ENCODE peak calls at places on chromosomes 16 and 17, in eight cellular contexts. Q is GM12878, W is transverse colon, C is A549, T is prostate gland, P is heart left ventricle, Y is Peyer's patch, H is sigmoid colon. X is an unnamed sample.

GRCh38 chr16:50683689-50684374 is 2.7 kb upstream of the SNX20 start:
- DNase-seq in Q (peak), W (peak), C (no peak), T (no peak), P (no peak), Y (no peak), H (no peak), X (peak)

GRCh38 chr16:12903325-12904040 is 2.1 kb downstream of the SHISA9 start:
- DNase-seq in Q (no peak), W (no peak), C (no peak), T (no peak), P (no peak), Y (no peak), H (no peak), X (no peak)

GRCh38 chr16:71966932-71967331 is 33.3 kb downstream of the PKD1L3 start:
- DNase-seq in Q (no peak), W (no peak), C (no peak), T (peak), P (no peak), Y (no peak), H (no peak), X (no peak)

GRCh38 chr17:31629696-31630470 is 229.2 kb downstream of the COPRS start:
- DNase-seq in Q (no peak), W (no peak), C (no peak), T (no peak), P (no peak), Y (no peak), H (no peak), X (no peak)

GRCh38 chr17:27956601-27957445 is 63.7 kb upstream of the LYRM9 start:
- DNase-seq in Q (no peak), W (no peak), C (no peak), T (no peak), P (no peak), Y (no peak), H (no peak), X (no peak)

GRCh38 chr16:68884867-68885266 is 41.5 kb downstream of the TANGO6 start:
- DNase-seq in Q (no peak), W (no peak), C (no peak), T (no peak), P (no peak), Y (no peak), H (no peak), X (no peak)

GRCh38 chr16:76970745-76971099 is 220.3 kb upstream of the MON1B start:
- DNase-seq in Q (no peak), W (no peak), C (peak), T (no peak), P (no peak), Y (no peak), H (no peak), X (no peak)

GRCh38 chr16:75265911-75266701 is 14.7 kb upstream of the BCAR1 start:
- DNase-seq in Q (no peak), W (peak), C (peak), T (peak), P (peak), Y (peak), H (peak), X (peak)

GRCh38 chr16:28984091-28984490 is 761 bp upstream of the LAT start:
- DNase-seq in Q (no peak), W (no peak), C (no peak), T (no peak), P (no peak), Y (no peak), H (no peak), X (no peak)

GRCh38 chr17:37294888-37295287 is 80.9 kb upstream of the C17orf78 start:
- DNase-seq in Q (no peak), W (no peak), C (no peak), T (no peak), P (no peak), Y (no peak), H (no peak), X (no peak)

GRCh38 chr16:59148756-59149155 is 414.6 kb upstream of the GOT2 start:
- DNase-seq in Q (no peak), W (no peak), C (no peak), T (no peak), P (no peak), Y (no peak), H (no peak), X (no peak)

GRCh38 chr17:17681744-17682292 is 560 bp downstream of the RAI1 start:
- DNase-seq in Q (no peak), W (peak), C (peak), T (peak), P (peak), Y (peak), H (peak), X (no peak)

GRCh38 chr16:46828943-46829342 is 2.0 kb downstream of the C16orf87 start:
- DNase-seq in Q (no peak), W (no peak), C (no peak), T (no peak), P (no peak), Y (no peak), H (no peak), X (no peak)

GRCh38 chr16:80804061-80804450 is 342 bp downstream of the CDYL2 start:
- DNase-seq in Q (no peak), W (peak), C (peak), T (peak), P (peak), Y (peak), H (no peak), X (no peak)

DNA sequence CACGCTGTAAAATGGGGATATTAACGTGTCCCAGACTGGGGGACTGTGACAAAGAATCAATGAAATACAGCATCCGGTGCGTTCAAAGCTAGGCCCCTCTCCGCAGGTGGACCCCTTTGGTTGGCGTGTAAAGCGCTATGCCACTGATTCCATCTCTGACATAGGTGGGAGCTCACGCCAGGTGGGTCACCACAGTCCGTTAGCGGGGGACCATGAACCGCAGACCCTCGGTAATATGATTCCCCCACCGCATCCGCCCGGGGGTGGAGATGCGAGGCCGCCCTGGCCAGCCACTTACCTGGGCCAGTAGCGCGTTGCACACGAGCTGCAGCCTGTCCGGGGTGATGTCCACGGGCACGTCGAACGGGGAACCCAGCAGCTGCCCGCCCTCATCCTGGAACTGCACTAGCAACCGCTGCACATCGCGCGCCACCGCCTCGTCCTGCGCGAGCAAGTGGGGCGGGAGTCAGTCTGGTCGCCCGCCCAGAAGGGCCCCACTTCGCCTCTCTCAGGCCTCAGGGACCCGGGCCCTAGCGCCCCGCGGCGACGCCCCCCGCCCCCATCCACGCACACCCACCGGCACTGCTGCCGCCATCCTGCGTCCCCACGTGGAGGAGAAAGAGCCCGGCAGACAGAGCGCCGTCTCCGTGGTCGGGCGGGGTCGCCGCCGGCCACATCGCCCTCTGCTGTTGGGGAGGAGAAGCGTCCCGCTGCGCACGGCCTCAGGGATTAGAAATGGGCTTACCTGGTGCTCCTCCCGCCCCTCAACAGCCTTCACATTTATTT is at the start of gene NLE1:
- DNase-seq in Q (peak), W (peak), C (peak), T (peak), P (peak), Y (peak), H (peak), X (peak)
- TF ChIP-seq POLR2A in Q (peak), W (peak), C (peak), T (no peak), P (no peak), Y (no peak), H (no peak), X (no peak)

DNA sequence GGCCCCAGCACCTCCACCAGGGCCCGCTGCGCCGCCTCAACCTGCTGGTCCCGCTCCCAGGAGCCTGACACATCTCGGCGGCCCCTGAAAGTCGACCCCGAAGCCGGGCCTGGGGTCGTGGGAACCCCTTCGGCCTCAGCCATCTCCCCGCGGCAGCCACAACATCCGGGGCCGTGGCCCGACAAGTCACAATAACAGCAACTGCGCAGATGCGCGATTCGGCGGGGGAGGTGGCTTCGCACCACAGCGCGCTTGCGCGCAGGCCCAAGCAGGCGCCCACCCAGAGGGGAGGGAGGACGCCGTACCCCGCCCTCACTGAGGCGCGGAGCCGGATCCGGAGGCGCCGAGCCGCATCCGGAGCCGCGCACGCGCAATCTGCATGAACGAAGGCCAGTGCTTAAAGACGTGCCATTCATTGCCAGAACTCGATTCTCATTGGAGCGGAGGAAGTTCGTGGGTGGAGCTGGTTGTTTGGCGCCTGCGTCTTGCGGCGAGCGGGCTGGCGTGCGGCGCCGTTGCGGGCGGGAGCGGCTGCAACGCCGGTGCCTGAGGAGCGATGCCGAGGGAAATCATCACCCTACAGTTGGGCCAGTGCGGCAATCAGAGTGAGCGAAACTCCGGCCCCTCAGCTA is at the start of the genes RETREG3 and TUBG1:
- DNase-seq in Q (peak), W (peak), C (peak), T (peak), P (peak), Y (peak), H (peak), X (peak)
- TF ChIP-seq POLR2A in Q (peak), W (peak), C (peak), T (peak), P (peak), Y (peak), H (peak), X (no peak)

DNA sequence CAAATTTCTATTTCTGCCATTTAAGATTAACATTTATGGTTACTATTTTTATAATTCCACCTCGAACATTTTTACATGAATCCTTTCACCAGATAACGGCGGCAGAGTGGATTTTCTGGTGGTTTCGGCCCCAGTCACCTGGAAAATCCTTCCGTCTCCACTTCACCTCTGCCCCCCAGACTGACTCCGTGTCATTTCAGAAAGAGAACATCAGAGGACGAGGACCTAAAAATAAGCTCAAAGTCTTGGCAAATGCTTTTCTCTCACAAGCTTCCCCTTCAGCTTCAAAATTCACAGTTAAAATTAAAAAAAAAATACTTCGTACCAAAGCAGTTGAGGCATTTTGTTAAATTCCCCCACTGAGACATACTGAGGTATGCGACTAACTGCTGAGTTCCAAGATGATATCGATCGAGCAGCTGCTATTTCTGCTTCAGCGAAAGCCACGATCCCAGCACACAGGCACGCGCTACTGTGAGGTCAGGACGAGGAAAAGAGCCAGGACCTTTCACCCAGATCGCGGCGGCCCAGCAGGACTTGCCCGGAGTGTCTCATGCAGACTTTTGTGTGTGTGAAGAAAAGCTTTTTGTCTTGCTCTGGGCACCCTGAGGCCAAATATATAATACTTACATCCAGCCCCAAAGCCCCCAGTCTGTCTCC is 36.8 kb downstream of the ASPA start:
- DNase-seq in Q (no peak), W (peak), C (no peak), T (no peak), P (peak), Y (no peak), H (peak), X (peak)
- TF ChIP-seq POLR2A in Q (no peak), W (no peak), C (no peak), T (no peak), P (no peak), Y (no peak), H (no peak), X (no peak)

DNA sequence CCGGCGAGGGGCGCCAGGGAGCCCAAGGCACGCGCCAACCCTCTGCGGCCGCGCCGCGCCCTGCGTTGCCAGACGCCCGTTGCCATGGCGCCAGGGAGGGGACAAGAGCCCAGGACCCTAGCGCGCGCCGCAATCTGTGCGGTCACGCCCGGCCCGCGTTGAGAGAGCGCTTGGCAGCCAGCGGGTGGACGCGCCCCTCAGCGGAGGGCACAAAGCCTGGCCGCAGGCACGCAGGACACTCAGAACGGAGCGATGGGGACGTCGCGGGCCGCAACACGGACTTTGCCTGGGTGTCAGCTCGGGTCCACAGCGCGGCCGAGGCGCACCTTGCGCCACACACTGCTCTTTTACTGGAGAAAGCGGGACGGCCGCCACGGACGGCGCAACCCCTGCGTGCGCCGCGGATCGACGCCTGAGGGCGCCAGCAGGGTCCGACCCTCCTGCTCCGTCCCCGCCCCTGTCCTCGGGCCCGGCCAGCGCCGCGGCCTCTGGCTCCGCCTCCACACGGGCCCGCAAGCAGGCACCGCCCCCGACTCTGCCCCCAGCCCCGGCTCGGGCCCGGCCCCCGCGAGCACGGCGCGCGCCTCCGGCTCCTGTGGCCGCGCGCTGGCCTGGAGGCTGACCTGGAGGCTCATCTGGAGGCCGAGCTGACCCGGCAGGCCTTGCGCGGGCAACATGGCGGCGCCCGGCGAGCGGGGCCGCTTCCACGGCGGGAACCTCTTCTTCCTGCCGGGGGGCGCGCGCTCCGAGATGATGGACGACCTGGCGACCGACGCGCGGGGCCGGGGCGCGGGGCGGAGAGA is at the start of gene GFER:
- DNase-seq in Q (peak), W (peak), C (peak), T (peak), P (peak), Y (peak), H (peak), X (peak)
- TF ChIP-seq POLR2A in Q (peak), W (peak), C (peak), T (no peak), P (no peak), Y (peak), H (no peak), X (no peak)

GRCh38 chr17:81402530-81402941 is 7.3 kb downstream of the BAHCC1 start:
- DNase-seq in Q (no peak), W (no peak), C (no peak), T (no peak), P (no peak), Y (no peak), H (no peak), X (no peak)

GRCh38 chr17:81400939-81401726 is 5.9 kb downstream of the BAHCC1 start:
- DNase-seq in Q (no peak), W (no peak), C (no peak), T (no peak), P (no peak), Y (no peak), H (no peak), X (no peak)

GRCh38 chr17:81400154-81400938 is 5.1 kb downstream of the BAHCC1 start:
- DNase-seq in Q (no peak), W (no peak), C (peak), T (no peak), P (no peak), Y (peak), H (no peak), X (peak)

GRCh38 chr17:81403040-81403467 is 7.8 kb downstream of the BAHCC1 start:
- DNase-seq in Q (no peak), W (no peak), C (no peak), T (no peak), P (no peak), Y (no peak), H (no peak), X (no peak)

DNA sequence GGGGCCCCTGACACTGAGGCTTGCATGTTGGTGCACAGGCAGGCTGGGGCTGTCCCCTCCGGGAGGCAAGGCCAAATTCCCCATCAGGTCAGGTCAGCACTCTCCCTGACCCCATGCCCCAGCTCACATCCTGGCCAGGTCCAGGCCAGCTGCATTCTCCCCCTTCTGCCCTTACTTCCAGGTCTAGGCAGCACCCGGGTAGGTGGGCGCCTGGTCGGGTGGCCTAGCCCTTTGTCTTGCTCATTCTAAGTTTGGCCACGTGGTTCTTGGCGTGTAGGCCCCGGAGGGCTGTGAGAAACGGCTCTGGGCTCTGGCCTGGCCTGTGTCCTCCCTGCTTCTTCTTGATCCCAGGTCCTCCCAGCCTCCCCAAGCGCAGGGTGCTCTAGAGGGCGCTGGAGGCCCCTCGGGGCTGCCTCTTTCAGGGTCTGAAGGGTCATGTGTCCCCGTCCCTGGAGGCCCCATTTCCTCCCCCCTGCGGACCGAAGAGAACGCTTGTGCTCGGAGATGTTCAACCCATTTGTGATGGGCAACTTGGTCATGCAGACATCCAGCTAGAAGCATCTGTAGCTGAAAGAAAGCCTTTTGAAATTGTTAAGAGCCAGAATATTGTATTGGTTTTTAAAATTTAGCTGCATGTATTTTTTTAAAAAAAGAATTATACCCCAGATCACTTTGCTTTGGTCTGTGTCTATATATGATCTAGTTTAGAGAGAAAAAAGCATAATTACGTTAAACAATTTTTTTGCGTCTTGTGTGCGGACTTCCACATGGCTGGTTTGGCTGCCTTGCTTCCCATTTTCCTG is 6.7 kb downstream of the BAHCC1 start:
- DNase-seq in Q (no peak), W (peak), C (peak), T (no peak), P (no peak), Y (peak), H (no peak), X (no peak)
- TF ChIP-seq POLR2A in Q (no peak), W (no peak), C (no peak), T (no peak), P (no peak), Y (no peak), H (no peak), X (no peak)

GRCh38 chr17:47823519-47823918 is 1.9 kb upstream of the OSBPL7 start:
- DNase-seq in Q (no peak), W (no peak), C (no peak), T (no peak), P (no peak), Y (no peak), H (no peak), X (no peak)

GRCh38 chr17:47822785-47823184 is 1.2 kb upstream of the OSBPL7 start:
- DNase-seq in Q (no peak), W (no peak), C (no peak), T (no peak), P (no peak), Y (no peak), H (no peak), X (no peak)

GRCh38 chr17:47821031-47821423 is 567 bp downstream of the OSBPL7 start:
- DNase-seq in Q (no peak), W (no peak), C (no peak), T (no peak), P (no peak), Y (no peak), H (no peak), X (no peak)

GRCh38 chr17:47820023-47820789 is 1.4 kb downstream of the OSBPL7 start:
- DNase-seq in Q (no peak), W (peak), C (peak), T (no peak), P (no peak), Y (peak), H (no peak), X (peak)

DNA sequence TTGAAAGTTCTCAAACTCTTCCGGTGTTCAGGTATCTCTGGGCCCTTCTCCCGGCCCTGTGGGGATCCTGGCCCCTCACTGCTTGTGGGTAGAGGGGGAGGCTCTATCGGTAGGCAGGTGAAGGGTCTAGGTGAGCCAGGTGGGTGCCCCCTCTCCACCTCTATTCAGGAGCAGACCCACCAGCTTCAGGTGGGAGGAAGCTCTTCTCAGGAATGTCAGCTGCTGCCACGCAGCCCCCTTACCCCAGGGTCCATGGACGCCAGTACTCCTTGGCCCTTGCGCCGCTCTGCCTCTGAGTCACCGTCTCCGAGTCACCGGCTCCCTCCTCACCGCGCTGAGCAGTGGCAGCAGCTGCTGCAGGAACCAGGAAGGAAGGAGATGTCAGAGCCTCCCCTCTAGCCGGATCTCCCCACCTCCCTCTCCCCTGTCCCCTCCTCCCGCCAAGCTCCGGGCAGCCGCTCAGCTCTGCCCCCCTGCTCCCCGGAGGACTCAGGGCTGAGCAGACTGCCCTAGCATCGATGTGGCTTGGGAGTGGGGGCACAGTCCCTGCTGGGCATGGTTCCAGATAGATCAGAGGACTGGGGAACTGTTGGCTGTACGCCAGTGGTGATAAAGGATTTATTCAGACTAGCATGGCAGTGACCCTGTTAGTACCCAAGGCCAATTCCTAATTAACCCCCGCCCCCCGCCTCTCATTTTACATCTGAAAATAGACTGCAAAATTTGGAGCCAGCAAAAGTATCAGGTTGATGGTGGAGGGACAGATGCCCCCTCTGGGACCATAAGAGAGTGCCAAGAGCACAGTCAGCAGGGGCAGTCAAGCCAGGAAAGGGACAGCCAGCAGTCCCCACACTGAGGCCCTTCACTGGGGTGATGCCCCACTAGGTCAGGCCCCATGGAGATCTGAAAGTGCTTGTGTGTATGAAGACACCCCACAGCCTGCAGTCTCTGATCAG is at the start of gene OSBPL7:
- DNase-seq in Q (peak), W (peak), C (peak), T (peak), P (peak), Y (peak), H (peak), X (peak)
- TF ChIP-seq POLR2A in Q (peak), W (peak), C (peak), T (peak), P (no peak), Y (peak), H (no peak), X (no peak)

X was measured in stomach.